ENCODE peak calls at places on chromosomes 6 and 20, in seven cellular contexts. F is activated CD4-positive, alpha-beta T cell treated with anti-CD3 and anti-CD28 coated beads, Interleukin-2, amount 50 U/mL, for 24 hours; K is effector CD4-positive, alpha-beta T cell; M is foreskin keratinocyte; Q is activated naive CD4-positive, alpha-beta T cell; T is neural progenitor cell; S is left lobe of liver. L is an unnamed sample.

GRCh38 chr6:69311888-69312287 is 484.9 kb downstream of the LMBRD1 start:
- DNase-seq in F (no peak), K (no peak), M (no peak), Q (no peak), T (no peak), S (no peak), L (no peak)

GRCh38 chr6:148653138-148653776 is 93.6 kb upstream of the UST start:
- DNase-seq in F (no peak), K (no peak), M (no peak), Q (no peak), T (peak; percentile 51), S (no peak), L (no peak)

GRCh38 chr20:7665311-7665863 is 274.9 kb downstream of the HAO1 start:
- DNase-seq in F (no peak), K (no peak), M (no peak), Q (no peak), T (no peak), S (no peak), L (no peak)

GRCh38 chr6:17059022-17059421 is 42.8 kb upstream of the STMND1 start:
- DNase-seq in F (no peak), K (no peak), M (no peak), Q (no peak), T (no peak), S (no peak), L (no peak)

GRCh38 chr20:63546686-63547483 is 664 bp downstream of the SRMS start:
- DNase-seq in F (no peak), K (no peak), M (no peak), Q (no peak), T (no peak), S (no peak), L (no peak)

GRCh38 chr20:44030394-44030793 is 115.7 kb downstream of the TOX2 start:
- DNase-seq in F (no peak), K (no peak), M (no peak), Q (no peak), T (no peak), S (peak; percentile 19), L (no peak)

GRCh38 chr6:45074423-45074822 is 253.7 kb upstream of the RUNX2 start:
- DNase-seq in F (no peak), K (no peak), M (no peak), Q (no peak), T (no peak), S (no peak), L (no peak)

GRCh38 chr6:26240981-26241770 is 123.8 kb upstream of the BTN3A2 start:
- DNase-seq in F (no peak), K (no peak), M (peak; percentile 53), Q (no peak), T (peak; percentile 45), S (no peak), L (no peak)

GRCh38 chr20:10848810-10849370 is 175.1 kb upstream of the JAG1 start:
- DNase-seq in F (no peak), K (no peak), M (peak; percentile 77), Q (no peak), T (no peak), S (no peak), L (no peak)

GRCh38 chr6:140062042-140063041 is 687.9 kb upstream of the CITED2 start:
- DNase-seq in F (no peak), K (no peak), M (peak; percentile 91), Q (no peak), T (no peak), S (no peak), L (peak; percentile 58)

GRCh38 chr6:714100-714499 is 21.2 kb upstream of the EXOC2 start:
- DNase-seq in F (no peak), K (no peak), M (no peak), Q (no peak), T (no peak), S (no peak), L (no peak)

GRCh38 chr6:14734416-14735340 is 511.2 kb upstream of the JARID2 start:
- DNase-seq in F (no peak), K (no peak), M (no peak), Q (no peak), T (no peak), S (no peak), L (no peak)

GRCh38 chr6:1110164-1110563 is 201.7 kb upstream of the FOXQ1 start:
- DNase-seq in F (no peak), K (no peak), M (no peak), Q (no peak), T (no peak), S (no peak), L (no peak)

GRCh38 chr6:43776799-43777776 is 7.1 kb downstream of the VEGFA start:
- DNase-seq in F (no peak), K (no peak), M (no peak), Q (no peak), T (no peak), S (no peak), L (no peak)

L was measured in mesothelial cell of epicardium.